ENCODE peak calls at places on chromosomes 4 and X, in seven cellular contexts. H is neural crest cell, L is NB4, P is mammary epithelial cell, S is fibroblast of mammary gland, Z is thoracic aorta, N is bronchial epithelial cell. M is an unnamed sample.

GRCh38 chr4:55921093-55921492 is 27.7 kb upstream of the CEP135 start:
- DNase-seq in H (no peak), L (no peak), P (peak), S (peak), Z (no peak), N (peak), M (no peak)

GRCh38 chr4:4625488-4625887 is 83.6 kb upstream of the STX18 start:
- DNase-seq in H (no peak), L (peak), P (no peak), S (peak), Z (no peak), N (no peak), M (no peak)

GRCh38 chr4:185115827-185116232 is 27.2 kb upstream of the SLC25A4 start:
- DNase-seq in H (peak), L (peak), P (no peak), S (peak), Z (no peak), N (no peak), M (no peak)

GRCh38 chrX:69093960-69094935 is 71.0 kb downstream of the PJA1 start:
- DNase-seq in H (peak), L (peak), P (peak), S (peak), Z (no peak), N (peak), M (peak)

GRCh38 chrX:152899874-152900719 is 2.2 kb downstream of the ZNF185 start:
- DNase-seq in H (no peak), L (no peak), P (no peak), S (no peak), Z (no peak), N (no peak), M (no peak)

GRCh38 chr4:41318839-41319530 is 62.3 kb downstream of the UCHL1 start:
- DNase-seq in H (no peak), L (peak), P (peak), S (peak), Z (no peak), N (peak), M (peak)

GRCh38 chrX:41334866-41335589 is 1.1 kb downstream of the DDX3X start:
- DNase-seq in H (peak), L (peak), P (peak), S (peak), Z (no peak), N (no peak), M (no peak)

GRCh38 chr4:38131371-38132139 is 171.4 kb downstream of the PTTG2 start:
- DNase-seq in H (no peak), L (no peak), P (peak), S (peak), Z (no peak), N (no peak), M (no peak)

GRCh38 chrX:37818031-37818430 is 29.3 kb downstream of the DYNLT3 start:
- DNase-seq in H (no peak), L (peak), P (no peak), S (no peak), Z (no peak), N (no peak), M (no peak)

GRCh38 chr4:100128338-100128737 is 61.9 kb downstream of the DDIT4L start:
- DNase-seq in H (no peak), L (no peak), P (no peak), S (no peak), Z (no peak), N (no peak), M (no peak)

GRCh38 chr4:52959545-52959944 is 97.4 kb downstream of the RASL11B start:
- DNase-seq in H (no peak), L (no peak), P (no peak), S (peak), Z (no peak), N (no peak), M (no peak)

GRCh38 chr4:77007358-77008230 is 58.0 kb downstream of the SEPTIN11 start:
- DNase-seq in H (no peak), L (no peak), P (peak), S (peak), Z (no peak), N (peak), M (peak)

GRCh38 chrX:145817666-145818521 is at the start of gene SLITRK2:
- DNase-seq in H (peak), L (no peak), P (no peak), S (peak), Z (no peak), N (no peak), M (no peak)

GRCh38 chr4:52312722-52313121 is 261.6 kb downstream of the SPATA18 start:
- DNase-seq in H (no peak), L (no peak), P (peak), S (no peak), Z (no peak), N (peak), M (no peak)

GRCh38 chrX:78979789-78980464 is 34.7 kb downstream of the P2RY10 start:
- DNase-seq in H (no peak), L (no peak), P (no peak), S (peak), Z (no peak), N (peak), M (no peak)

GRCh38 chr4:142707397-142707796 is 138.7 kb downstream of the INPP4B start:
- DNase-seq in H (no peak), L (peak), P (no peak), S (no peak), Z (no peak), N (no peak), M (no peak)

GRCh38 chrX:112760697-112761096 is 79.9 kb downstream of the AMOT start:
- DNase-seq in H (no peak), L (no peak), P (no peak), S (peak), Z (no peak), N (no peak), M (no peak)

GRCh38 chr4:165476214-165477098 is 97.6 kb downstream of the CPE start:
- DNase-seq in H (no peak), L (no peak), P (peak), S (peak), Z (no peak), N (peak), M (peak)

GRCh38 chrX:153769158-153769864 is 5.3 kb downstream of the PLXNB3 start:
- DNase-seq in H (no peak), L (no peak), P (no peak), S (no peak), Z (no peak), N (no peak), M (no peak)

GRCh38 chrX:18951032-18951431 is 32.9 kb downstream of the PHKA2 start:
- DNase-seq in H (no peak), L (peak), P (no peak), S (no peak), Z (no peak), N (no peak), M (no peak)

GRCh38 chr4:128410037-128410436 is 122.4 kb upstream of the PGRMC2 start:
- DNase-seq in H (no peak), L (no peak), P (no peak), S (no peak), Z (no peak), N (no peak), M (no peak)

GRCh38 chr4:15149234-15149841 is 147.1 kb downstream of the CPEB2 start:
- DNase-seq in H (no peak), L (no peak), P (no peak), S (peak), Z (no peak), N (no peak), M (no peak)

GRCh38 chr4:183328832-183329231 is 6.6 kb upstream of the CLDN24 start:
- DNase-seq in H (no peak), L (no peak), P (no peak), S (no peak), Z (no peak), N (no peak), M (no peak)

GRCh38 chr4:170007113-170007512 is 19.1 kb downstream of the MFAP3L start:
- DNase-seq in H (no peak), L (peak), P (no peak), S (no peak), Z (no peak), N (no peak), M (no peak)

GRCh38 chr4:28774344-28774743 is 1913.7 kb downstream of the STIM2 start:
- DNase-seq in H (no peak), L (no peak), P (no peak), S (no peak), Z (no peak), N (no peak), M (no peak)

GRCh38 chr4:108172231-108172779 is 3.6 kb upstream of the LEF1 start:
- DNase-seq in H (peak), L (no peak), P (no peak), S (no peak), Z (no peak), N (no peak), M (no peak)

GRCh38 chrX:129540068-129540653 is at the start of gene OCRL:
- DNase-seq in H (peak), L (peak), P (peak), S (peak), Z (no peak), N (peak), M (no peak)

GRCh38 chrX:143633530-143634372 is 2.1 kb downstream of the SLITRK4 start:
- DNase-seq in H (peak), L (no peak), P (no peak), S (no peak), Z (no peak), N (no peak), M (no peak)

DNA sequence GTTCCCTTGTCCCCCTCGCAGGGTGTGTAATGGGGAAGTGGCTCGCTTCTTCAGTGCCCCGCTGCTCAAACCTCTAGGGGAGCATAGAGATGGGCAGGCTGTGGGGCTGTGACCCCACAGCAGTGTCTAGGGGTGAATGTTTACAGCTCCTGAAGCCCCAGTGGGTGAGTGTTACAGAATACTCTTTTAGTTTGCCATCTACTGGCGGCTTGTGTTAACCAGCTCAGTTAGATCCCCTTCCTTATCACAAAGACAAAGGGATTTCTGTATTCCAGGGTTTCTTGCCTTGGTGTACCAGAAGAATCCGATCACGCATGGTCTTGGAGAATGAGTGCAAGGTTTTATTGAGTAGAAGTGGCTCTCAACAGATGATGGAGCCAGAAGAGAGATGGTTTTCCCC is 108.1 kb upstream of the IQCM start:
- DNase-seq in H (no peak), L (no peak), P (no peak), S (no peak), Z (no peak), N (no peak), M (no peak)
- TF ChIP-seq CTCF in H (no peak), L (no peak), P (no peak), S (no peak), Z (no peak), N (no peak), M (no peak)

DNA sequence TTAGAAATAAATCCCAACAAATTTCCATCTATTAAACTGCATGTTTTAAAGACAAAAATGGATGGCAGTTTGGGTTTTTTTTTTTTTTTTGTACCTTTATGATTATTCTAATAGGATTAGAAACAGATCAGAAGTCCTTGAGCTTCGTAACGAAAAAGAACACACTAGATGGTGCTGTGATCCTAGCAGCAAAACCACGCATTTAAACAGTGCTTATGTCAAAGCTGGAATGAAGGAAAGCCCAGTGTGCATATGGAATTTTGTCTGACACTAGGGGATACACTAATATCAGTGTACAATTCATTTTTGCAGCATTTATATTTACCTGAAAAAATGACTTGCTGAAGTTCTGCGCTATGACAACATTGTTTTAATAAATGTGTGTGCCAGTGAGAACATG is 229.1 kb downstream of the VEGFC start:
- DNase-seq in H (no peak), L (peak), P (no peak), S (peak), Z (no peak), N (peak), M (peak)
- TF ChIP-seq CTCF in H (no peak), L (no peak), P (peak), S (peak), Z (no peak), N (no peak), M (peak)

GRCh38 chr4:123284166-123284565 is 112.4 kb upstream of the SPRY1 start:
- DNase-seq in H (no peak), L (no peak), P (no peak), S (peak), Z (no peak), N (no peak), M (peak)

GRCh38 chr4:123278755-123279154 is 117.8 kb upstream of the SPRY1 start:
- DNase-seq in H (no peak), L (no peak), P (no peak), S (no peak), Z (no peak), N (peak), M (no peak)
- TF ChIP-seq CTCF in H (no peak), L (no peak), P (no peak), S (no peak), Z (no peak), N (no peak), M (no peak)

DNA sequence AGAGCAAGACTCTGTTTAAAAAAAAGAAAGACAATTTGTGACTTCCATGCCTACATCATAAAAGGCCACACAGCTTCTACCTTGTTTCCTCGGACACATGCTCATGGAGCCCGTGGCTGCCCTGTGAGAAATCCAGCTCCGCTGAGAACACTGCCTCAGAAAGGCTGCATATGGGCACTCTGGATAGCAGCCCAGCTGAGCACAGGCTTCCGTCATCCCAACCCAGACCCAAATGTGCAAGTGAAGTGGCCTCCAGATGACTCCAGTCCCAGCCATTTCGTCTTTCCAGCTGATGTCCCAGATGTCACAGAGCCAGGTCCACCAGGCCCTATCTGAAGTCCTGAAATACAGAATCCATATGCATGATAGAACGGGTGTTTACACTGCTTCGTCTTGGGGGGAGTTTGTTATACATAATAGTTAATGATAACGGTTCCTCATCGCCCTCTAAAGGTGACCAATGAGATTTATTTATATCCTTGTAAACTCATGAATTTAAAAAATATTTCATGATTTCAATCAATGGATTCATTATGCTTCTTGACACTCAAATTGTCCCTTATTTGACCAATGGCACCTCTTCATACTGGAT is 72.7 kb upstream of the TRIM2 start:
- DNase-seq in H (no peak), L (no peak), P (no peak), S (no peak), Z (no peak), N (no peak), M (no peak)
- TF ChIP-seq CTCF in H (peak), L (no peak), P (no peak), S (no peak), Z (no peak), N (peak), M (no peak)

DNA sequence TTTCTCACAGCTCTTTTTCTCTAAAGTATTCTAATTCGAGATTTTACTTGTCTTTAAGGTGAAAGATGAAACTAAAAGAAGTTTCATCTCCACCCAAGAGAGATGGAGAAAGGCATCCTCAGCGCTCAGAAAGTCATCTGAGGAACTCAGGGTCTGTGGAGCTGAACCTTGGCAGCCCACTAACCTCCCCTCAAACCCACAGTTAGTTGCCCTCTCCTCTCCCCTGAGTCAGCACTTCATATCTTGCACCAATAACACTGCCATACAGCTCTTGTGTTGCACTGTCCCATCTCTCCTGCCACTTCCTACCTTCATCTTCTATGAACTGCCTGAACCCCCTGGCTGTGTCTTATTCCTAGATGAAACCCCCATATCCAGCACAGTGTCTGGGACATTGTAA is 184.8 kb downstream of the RAB28 start:
- DNase-seq in H (no peak), L (no peak), P (no peak), S (no peak), Z (no peak), N (no peak), M (no peak)
- TF ChIP-seq CTCF in H (no peak), L (no peak), P (no peak), S (no peak), Z (no peak), N (no peak), M (no peak)

M was measured in LNCaP clone FGC.